ENCODE peak calls at places on chromosomes 1 and 21, in six cellular contexts. I, R, U, E, P and X are unnamed samples.

GRCh38 chr1:162873671-162874666 is 13.0 kb upstream of the CCDC190 start:
- DNase-seq in I (no peak), R (no peak), P (no peak), E (no peak), U (no peak), X (peak; percentile 91)

GRCh38 chr1:178096421-178096820 is 2.5 kb downstream of the RASAL2 start:
- DNase-seq in R (no peak), P (no peak), E (no peak), U (no peak), I (no peak), X (no peak)

GRCh38 chr1:10232213-10232612 is 21.8 kb downstream of the KIF1B start:
- DNase-seq in P (no peak), U (no peak), I (no peak), E (no peak), R (no peak), X (peak; percentile 42)

GRCh38 chr1:234691567-234691966 is 81.6 kb upstream of the IRF2BP2 start:
- DNase-seq in I (no peak), P (no peak), U (no peak), E (no peak), R (no peak), X (peak; percentile 15)

GRCh38 chr1:78427506-78427905 is 63.3 kb upstream of the PTGFR start:
- DNase-seq in E (no peak), U (no peak), P (no peak), I (no peak), R (no peak), X (no peak)

GRCh38 chr1:112172294-112172882 is 182.9 kb upstream of the KCND3 start:
- DNase-seq in U (peak; percentile 8), R (peak; percentile 68), I (no peak), E (peak; percentile 59), P (peak; percentile 9), X (peak; percentile 20)

GRCh38 chr1:173393655-173393993 is 83.5 kb upstream of the PRDX6 start:
- DNase-seq in P (no peak), I (no peak), E (no peak), U (no peak), R (no peak), X (peak; percentile 64)

GRCh38 chr1:50996083-50996482 is 26.0 kb downstream of the CDKN2C start:
- DNase-seq in I (no peak), R (no peak), U (no peak), E (no peak), P (no peak), X (no peak)

GRCh38 chr1:37475380-37476086 is 1.2 kb downstream of the ZC3H12A start:
- DNase-seq in R (no peak), E (no peak), U (no peak), P (no peak), I (peak; percentile 29), X (no peak)

GRCh38 chr1:113809651-113810602 is 2.3 kb downstream of the RSBN1 start:
- DNase-seq in I (peak; percentile 54), P (no peak), U (no peak), R (no peak), E (no peak), X (peak; percentile 22)
- H3K4me3 ChIP-seq in I (peak overlapping the region; percentile 97), P (peak overlapping the region; percentile 73), U (peak overlapping the region; percentile 85), R (peak overlapping the region; percentile 97), E (peak overlapping the region; percentile 97), X (peak overlapping the region; percentile 90)

GRCh38 chr1:236575523-236575922 is 28.8 kb downstream of the HEATR1 start:
- DNase-seq in P (no peak), R (no peak), U (no peak), E (no peak), I (no peak), X (no peak)
- TF ChIP-seq CTCF in P (no peak), R (no peak), U (no peak), E (no peak), I (no peak), X (no peak)

GRCh38 chr21:43983860-43984420 is 28.2 kb upstream of the TRAPPC10 start:
- DNase-seq in P (no peak), E (no peak), R (no peak), U (no peak), I (no peak), X (no peak)

GRCh38 chr21:43983390-43983789 is 28.7 kb upstream of the TRAPPC10 start:
- DNase-seq in E (no peak), R (no peak), I (no peak), P (no peak), U (no peak), X (no peak)

GRCh38 chr21:43981871-43982210 is 30.3 kb upstream of the TRAPPC10 start:
- DNase-seq in I (no peak), E (no peak), P (no peak), R (no peak), U (no peak), X (no peak)

GRCh38 chr21:43981151-43981870 is 30.8 kb upstream of the TRAPPC10 start:
- DNase-seq in E (no peak), U (no peak), P (no peak), R (no peak), I (no peak), X (no peak)

DNA sequence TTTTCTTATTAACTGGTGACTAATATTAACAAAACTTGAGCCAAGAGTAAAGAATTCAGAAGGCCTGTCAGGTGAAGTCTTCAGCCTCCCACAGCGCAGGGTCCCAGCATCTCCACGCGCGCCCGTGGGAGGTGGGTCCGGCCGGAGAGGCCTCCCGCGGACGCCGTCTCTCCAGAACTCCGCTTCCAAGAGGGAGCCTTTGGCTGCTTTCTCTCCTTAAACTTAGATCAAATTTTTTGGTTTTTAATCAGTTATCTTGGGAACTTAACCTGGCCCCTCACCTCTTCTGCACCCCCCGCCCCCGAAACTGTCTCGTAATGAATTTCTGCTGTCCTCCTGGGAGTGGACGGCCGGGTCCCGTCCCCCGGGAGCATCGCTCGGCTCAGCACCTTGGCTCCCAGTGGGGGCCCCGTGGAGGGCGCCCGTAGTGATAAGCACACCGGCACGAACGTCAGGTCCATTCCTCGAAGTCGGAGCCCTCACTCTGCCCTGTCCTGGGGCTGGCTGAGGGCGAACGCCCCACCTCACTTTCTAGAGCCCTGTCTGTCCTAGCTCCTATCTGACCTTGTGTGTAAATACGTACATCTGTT is 29.5 kb upstream of the TRAPPC10 start:
- DNase-seq in I (no peak), P (no peak), E (no peak), R (no peak), U (no peak), X (no peak)
- H3K4me3 ChIP-seq in I (no peak overlapping the region), P (no peak overlapping the region), E (no peak overlapping the region), R (no peak overlapping the region), U (no peak overlapping the region), X (no peak overlapping the region)

DNA sequence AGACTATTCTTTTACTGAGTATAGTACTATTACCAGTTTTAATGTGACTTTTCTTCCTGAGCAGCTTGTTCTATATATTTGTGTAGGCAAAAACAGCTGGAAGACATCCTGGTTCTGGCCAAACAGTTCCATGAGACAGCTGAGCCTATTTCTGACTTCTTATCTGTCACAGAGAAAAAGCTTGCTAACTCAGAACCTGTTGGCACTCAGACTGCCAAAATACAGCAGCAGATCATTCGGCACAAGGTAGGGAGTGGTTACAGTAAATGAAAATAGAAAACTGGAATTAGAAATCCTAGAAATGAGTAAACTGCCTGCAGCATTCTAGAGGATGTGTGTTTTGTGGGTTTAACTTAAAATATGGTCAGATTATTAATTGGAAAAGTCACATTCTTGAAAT is 64.1 kb upstream of the BMP8A start:
- DNase-seq in I (no peak), E (no peak), R (no peak), U (no peak), P (no peak), X (no peak)
- TF ChIP-seq CTCF in I (no peak), E (no peak), R (no peak), U (no peak), P (no peak), X (no peak)